ENCODE peak calls at places on chromosomes 4 and X, in six cellular contexts. A is PC-3, G is AG10803, V is uterus, S is GM23338, B is spleen. M is an unnamed sample.

GRCh38 chr4:128858875-128859696 is 49.6 kb downstream of the JADE1 start:
- DNase-seq in A (no peak), G (peak), V (no peak), S (no peak), B (no peak), M (peak)

GRCh38 chrX:10310502-10310901 is 153.7 kb downstream of the CLCN4 start:
- DNase-seq in A (no peak), G (no peak), V (no peak), S (no peak), B (no peak), M (no peak)

GRCh38 chrX:11588097-11588496 is 77.6 kb downstream of the ARHGAP6 start:
- DNase-seq in A (no peak), G (no peak), V (no peak), S (no peak), B (no peak), M (no peak)

GRCh38 chr4:83591730-83592129 is 55.8 kb downstream of the GPAT3 start:
- DNase-seq in A (no peak), G (no peak), V (no peak), S (no peak), B (no peak), M (no peak)

GRCh38 chrX:119190736-119191282 is 45.3 kb upstream of the PGRMC1 start:
- DNase-seq in A (no peak), G (peak), V (peak), S (no peak), B (no peak), M (peak)

GRCh38 chrX:107731831-107732502 is 43.6 kb downstream of the TSC22D3 start:
- DNase-seq in A (peak), G (peak), V (peak), S (peak), B (peak), M (peak)

GRCh38 chrX:40844476-40844875 is 109.1 kb upstream of the MED14 start:
- DNase-seq in A (no peak), G (no peak), V (no peak), S (no peak), B (no peak), M (no peak)

GRCh38 chr4:17469931-17470674 is 41.8 kb downstream of the QDPR start:
- DNase-seq in A (no peak), G (peak), V (no peak), S (no peak), B (no peak), M (peak)

GRCh38 chr4:1012031-1012739 is 759 bp downstream of the FGFRL1 start:
- DNase-seq in A (peak), G (peak), V (peak), S (peak), B (peak), M (peak)

GRCh38 chr4:38889143-38889542 is 21.5 kb downstream of the FAM114A1 start:
- DNase-seq in A (peak), G (peak), V (no peak), S (no peak), B (no peak), M (peak)

GRCh38 chr4:183097251-183098079 is 1.6 kb upstream of the WWC2 start:
- DNase-seq in A (no peak), G (no peak), V (peak), S (peak), B (peak), M (no peak)

GRCh38 chr4:7945709-7946380 is 6.2 kb upstream of the AFAP1 start:
- DNase-seq in A (no peak), G (peak), V (no peak), S (no peak), B (peak), M (no peak)

GRCh38 chrX:104482757-104483156 is 83.2 kb upstream of the IL1RAPL2 start:
- DNase-seq in A (peak), G (no peak), V (no peak), S (peak), B (no peak), M (no peak)

GRCh38 chrX:66049056-66049455 is 9.2 kb upstream of the VSIG4 start:
- DNase-seq in A (no peak), G (no peak), V (no peak), S (no peak), B (no peak), M (no peak)

GRCh38 chr4:86586160-86586572 is 7.9 kb upstream of the PTPN13 start:
- DNase-seq in A (peak), G (no peak), V (no peak), S (peak), B (no peak), M (no peak)
- H3K4me3 ChIP-seq in A (no peak), G (no peak), V (no peak), S (no peak), B (no peak), M (no peak)

DNA sequence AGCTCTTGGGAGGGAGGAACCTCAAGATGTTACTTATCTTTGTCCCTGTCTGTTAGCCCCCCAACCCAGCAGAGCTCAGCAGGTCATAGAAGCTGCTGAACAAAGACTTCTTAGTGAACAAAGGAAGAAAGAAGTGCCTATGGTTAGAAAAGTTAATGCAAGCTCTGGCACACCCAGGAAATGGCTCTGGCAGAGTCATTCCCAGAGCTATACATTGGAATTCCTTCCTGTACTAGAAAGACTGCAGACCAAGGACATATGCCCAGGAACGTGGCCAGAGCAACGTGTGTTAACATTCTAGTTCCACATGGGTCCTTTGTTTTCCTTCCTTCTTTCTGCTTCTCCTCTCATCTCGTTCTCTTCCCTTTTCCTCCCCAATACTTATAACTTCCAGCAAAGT is 73.9 kb downstream of the SEL1L3 start:
- DNase-seq in A (no peak), G (no peak), V (no peak), S (no peak), B (no peak), M (no peak)
- TF ChIP-seq CTCF in A (no peak), G (no peak), V (no peak), S (no peak), B (no peak), M (no peak)

DNA sequence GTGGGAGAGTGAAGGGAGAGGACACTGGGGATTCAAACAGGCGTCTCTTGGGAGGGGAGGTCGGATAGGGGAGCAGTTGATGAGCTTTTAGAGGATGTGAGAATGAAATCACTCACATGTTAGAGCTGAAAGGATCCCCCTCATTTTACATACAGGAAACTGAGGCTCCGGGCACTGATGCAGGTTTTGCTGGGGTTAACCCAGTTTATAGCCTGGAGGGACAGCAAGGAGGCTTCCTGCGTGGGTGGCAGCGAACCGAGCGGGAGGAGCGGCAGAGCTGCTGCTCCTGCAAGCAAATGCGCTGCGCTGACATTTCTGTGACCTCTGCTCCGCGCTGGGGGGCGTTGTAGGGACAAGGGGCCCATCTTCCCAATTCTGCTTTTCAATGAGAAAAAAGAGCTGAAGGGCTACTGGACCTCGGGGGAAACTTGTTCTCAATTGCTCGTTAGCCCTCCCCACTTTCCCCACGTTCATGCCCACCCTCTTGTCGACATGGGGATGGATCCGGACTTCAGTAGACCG is 1.1 kb upstream of the NEUROG2 start:
- DNase-seq in A (no peak), G (no peak), V (no peak), S (peak), B (no peak), M (no peak)
- H3K4me3 ChIP-seq in A (no peak), G (no peak), V (no peak), S (peak), B (peak), M (no peak)

DNA sequence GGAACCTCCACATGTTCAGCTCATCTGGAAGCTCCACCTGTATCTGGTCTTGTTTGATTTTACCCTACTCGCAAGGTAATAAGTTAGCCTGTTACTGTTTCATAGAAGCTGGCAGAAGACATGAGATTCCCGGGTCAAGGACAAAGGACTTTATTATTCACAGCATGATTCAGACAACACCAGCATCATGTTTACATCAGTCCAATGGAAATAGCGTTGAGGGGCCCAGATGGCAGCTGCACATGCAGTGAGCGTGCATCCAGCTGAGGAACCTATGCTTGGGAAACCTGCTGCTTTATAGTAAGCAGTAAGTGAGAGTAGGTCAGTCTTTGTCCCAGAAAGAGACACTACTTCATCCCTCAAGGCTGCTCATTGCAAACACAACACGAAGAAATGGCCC is 19.8 kb downstream of the TSPAN5 start:
- DNase-seq in A (no peak), G (no peak), V (no peak), S (no peak), B (no peak), M (no peak)
- TF ChIP-seq CTCF in A (no peak), G (no peak), V (no peak), S (no peak), B (no peak), M (no peak)

GRCh38 chr4:186067757-186068385 is 1.1 kb upstream of the TLR3 start:
- DNase-seq in A (peak), G (peak), V (peak), S (peak), B (peak), M (peak)
- H3K4me3 ChIP-seq in A (peak), G (peak), V (peak), S (no peak), B (peak), M (no peak)

DNA sequence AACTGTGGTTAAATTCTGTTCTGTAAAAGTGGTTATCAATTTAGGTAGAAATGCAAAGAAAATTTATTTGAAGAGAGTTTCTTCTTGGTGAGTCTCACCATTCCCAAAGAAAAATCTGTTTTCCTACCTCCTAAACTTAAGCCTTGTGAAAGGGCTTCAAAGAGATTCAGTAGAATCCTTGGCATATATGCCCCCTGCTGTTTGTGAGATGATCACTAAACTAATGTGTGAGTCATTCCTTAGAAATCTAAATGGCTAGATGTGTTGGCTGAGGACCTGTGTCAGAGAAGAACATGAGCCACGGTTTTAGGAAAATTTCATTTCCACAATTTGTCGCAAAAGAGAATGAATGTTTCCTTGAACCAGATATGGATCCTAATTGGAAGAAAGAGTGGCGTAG is 260.9 kb downstream of the SLC7A11 start:
- DNase-seq in A (peak), G (peak), V (no peak), S (no peak), B (no peak), M (peak)
- TF ChIP-seq CTCF in A (peak), G (peak), V (no peak), S (no peak), B (no peak), M (peak)

GRCh38 chr4:139460565-139460964 is 6.6 kb downstream of the RAB33B start:
- DNase-seq in A (no peak), G (no peak), V (no peak), S (peak), B (no peak), M (no peak)

GRCh38 chr4:139458999-139459398 is 5.1 kb downstream of the RAB33B start:
- DNase-seq in A (peak), G (no peak), V (no peak), S (no peak), B (no peak), M (no peak)

GRCh38 chr4:139457318-139457717 is 3.4 kb downstream of the RAB33B start:
- DNase-seq in A (peak), G (no peak), V (no peak), S (no peak), B (no peak), M (no peak)

GRCh38 chr4:139458543-139458942 is 4.6 kb downstream of the RAB33B start:
- DNase-seq in A (no peak), G (no peak), V (no peak), S (no peak), B (no peak), M (no peak)

GRCh38 chr4:139461022-139461421 is 7.1 kb downstream of the RAB33B start:
- DNase-seq in A (no peak), G (no peak), V (no peak), S (peak), B (no peak), M (no peak)
- H3K4me3 ChIP-seq in A (no peak), G (no peak), V (no peak), S (peak), B (no peak), M (no peak)

GRCh38 chr4:185201983-185202962 is 1.5 kb downstream of the CFAP97 start:
- DNase-seq in A (no peak), G (peak), V (no peak), S (peak), B (no peak), M (peak)

GRCh38 chr4:185205697-185206342 is 2.0 kb upstream of the CFAP97 start:
- DNase-seq in A (no peak), G (no peak), V (no peak), S (no peak), B (no peak), M (no peak)

GRCh38 chr4:185202984-185203379 is 818 bp downstream of the CFAP97 start:
- DNase-seq in A (no peak), G (no peak), V (no peak), S (no peak), B (no peak), M (no peak)

GRCh38 chr4:185203380-185204237 is at the start of gene CFAP97:
- DNase-seq in A (peak), G (peak), V (peak), S (peak), B (peak), M (peak)

DNA sequence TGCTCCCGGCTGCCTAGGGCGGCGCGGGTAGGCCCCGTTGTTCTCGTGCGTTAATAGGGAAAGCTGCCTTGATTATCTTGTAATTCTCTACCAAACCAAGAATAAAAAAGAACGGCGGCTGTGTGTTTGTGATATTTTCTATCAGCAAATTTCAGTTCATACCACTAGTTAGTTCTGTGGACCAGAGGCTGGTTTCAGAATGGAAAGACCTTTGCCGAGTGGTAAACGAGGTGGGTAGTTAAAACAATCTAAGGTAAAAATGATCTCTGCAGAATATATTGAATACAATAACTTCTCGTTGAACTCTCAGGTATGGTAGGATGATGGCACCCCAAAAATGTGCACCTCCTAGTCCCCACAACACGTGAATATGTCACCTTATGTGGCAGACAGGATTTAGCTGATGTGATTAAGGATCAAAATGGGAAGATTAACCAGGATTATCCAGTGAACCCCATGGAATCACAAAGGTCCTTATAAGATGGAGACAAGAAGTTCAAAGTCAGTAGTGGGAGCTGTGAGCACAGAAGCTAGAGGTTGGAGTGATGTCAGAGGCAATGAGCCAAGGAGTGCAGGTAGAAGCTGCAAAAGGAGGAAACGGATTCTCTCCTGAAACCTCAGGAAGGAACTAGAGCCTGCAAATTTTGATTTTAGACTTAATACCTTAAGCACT is 574 bp upstream of the CFAP97 start:
- DNase-seq in A (peak), G (no peak), V (no peak), S (no peak), B (no peak), M (peak)
- TF ChIP-seq CTCF in A (peak), G (no peak), V (no peak), S (no peak), B (no peak), M (no peak)

GRCh38 chr4:44806076-44806475 is 79.7 kb upstream of the GNPDA2 start:
- DNase-seq in A (no peak), G (no peak), V (no peak), S (no peak), B (no peak), M (no peak)
- H3K4me3 ChIP-seq in A (no peak), G (no peak), V (no peak), S (no peak), B (no peak), M (no peak)